ENCODE peak calls at places on chromosome 3, in seven cellular contexts. One of them, this sample, is unnamed.

GRCh38 chr3:100796556-100796955 is 87.3 kb downstream of the TFG start:
- DNase-seq in body of pancreas: no peak
- DNase-seq in fibroblast of villous mesenchyme: peak; percentile 29
- DNase-seq in tibial nerve: no peak
- DNase-seq in left lung: no peak
- DNase-seq in thoracic aorta: no peak
- DNase-seq in fibroblast of mammary gland: peak; percentile 54
- DNase-seq in this sample: no peak

GRCh38 chr3:14118400-14119165 is 6.1 kb downstream of the CHCHD4 start:
- DNase-seq in fibroblast of villous mesenchyme: peak; percentile 90
- DNase-seq in fibroblast of mammary gland: peak; percentile 67
- DNase-seq in body of pancreas: peak; percentile 66
- DNase-seq in thoracic aorta: no peak
- DNase-seq in left lung: no peak
- DNase-seq in tibial nerve: no peak
- DNase-seq in this sample: no peak

GRCh38 chr3:129330413-129330812 is 51.7 kb downstream of the HMCES start:
- DNase-seq in thoracic aorta: no peak
- DNase-seq in body of pancreas: no peak
- DNase-seq in fibroblast of villous mesenchyme: no peak
- DNase-seq in left lung: no peak
- DNase-seq in fibroblast of mammary gland: no peak
- DNase-seq in tibial nerve: no peak
- DNase-seq in this sample: no peak

GRCh38 chr3:23807161-23808015 is 1.6 kb downstream of the UBE2E1 start:
- DNase-seq in fibroblast of villous mesenchyme: peak; percentile 63
- DNase-seq in fibroblast of mammary gland: peak; percentile 47
- DNase-seq in tibial nerve: no peak
- DNase-seq in left lung: no peak
- DNase-seq in thoracic aorta: no peak
- DNase-seq in body of pancreas: no peak
- DNase-seq in this sample: peak; percentile 15

GRCh38 chr3:73408597-73408996 is 216.1 kb downstream of the PDZRN3 start:
- DNase-seq in fibroblast of villous mesenchyme: no peak
- DNase-seq in thoracic aorta: no peak
- DNase-seq in body of pancreas: no peak
- DNase-seq in tibial nerve: no peak
- DNase-seq in left lung: no peak
- DNase-seq in fibroblast of mammary gland: no peak
- DNase-seq in this sample: no peak

GRCh38 chr3:42161050-42161935 is 70.1 kb downstream of the TRAK1 start:
- DNase-seq in fibroblast of mammary gland: peak; percentile 57
- DNase-seq in body of pancreas: no peak
- DNase-seq in left lung: no peak
- DNase-seq in thoracic aorta: no peak
- DNase-seq in tibial nerve: no peak
- DNase-seq in fibroblast of villous mesenchyme: no peak
- DNase-seq in this sample: no peak

GRCh38 chr3:140359198-140359995 is 318.5 kb upstream of the TRIM42 start:
- DNase-seq in body of pancreas: no peak
- DNase-seq in fibroblast of mammary gland: no peak
- DNase-seq in fibroblast of villous mesenchyme: no peak
- DNase-seq in left lung: no peak
- DNase-seq in tibial nerve: no peak
- DNase-seq in thoracic aorta: no peak
- DNase-seq in this sample: no peak

GRCh38 chr3:124858275-124858674 is 28.9 kb downstream of the ITGB5 start:
- DNase-seq in fibroblast of mammary gland: peak; percentile 75
- DNase-seq in thoracic aorta: no peak
- DNase-seq in left lung: no peak
- DNase-seq in body of pancreas: no peak
- DNase-seq in fibroblast of villous mesenchyme: peak; percentile 63
- DNase-seq in tibial nerve: no peak
- DNase-seq in this sample: no peak

GRCh38 chr3:16277471-16277870 is 12.5 kb downstream of the OXNAD1 start:
- DNase-seq in body of pancreas: no peak
- DNase-seq in fibroblast of mammary gland: no peak
- DNase-seq in tibial nerve: no peak
- DNase-seq in left lung: no peak
- DNase-seq in thoracic aorta: no peak
- DNase-seq in fibroblast of villous mesenchyme: peak; percentile 51
- DNase-seq in this sample: no peak

GRCh38 chr3:101861978-101862421 is 12.7 kb downstream of the NFKBIZ start:
- DNase-seq in tibial nerve: no peak
- DNase-seq in thoracic aorta: no peak
- DNase-seq in body of pancreas: no peak
- DNase-seq in fibroblast of villous mesenchyme: no peak
- DNase-seq in left lung: no peak
- DNase-seq in fibroblast of mammary gland: no peak
- DNase-seq in this sample: no peak

GRCh38 chr3:55147406-55147805 is 219.5 kb upstream of the LRTM1 start:
- DNase-seq in body of pancreas: no peak
- DNase-seq in tibial nerve: no peak
- DNase-seq in thoracic aorta: no peak
- DNase-seq in fibroblast of villous mesenchyme: no peak
- DNase-seq in fibroblast of mammary gland: no peak
- DNase-seq in left lung: no peak
- DNase-seq in this sample: no peak

GRCh38 chr3:14810070-14810732 is 8.6 kb upstream of the FGD5 start:
- DNase-seq in left lung: peak; percentile 76
- DNase-seq in thoracic aorta: no peak
- DNase-seq in body of pancreas: no peak
- DNase-seq in tibial nerve: no peak
- DNase-seq in fibroblast of mammary gland: no peak
- DNase-seq in fibroblast of villous mesenchyme: no peak
- DNase-seq in this sample: peak; percentile 59

GRCh38 chr3:112074616-112075497 is 11.3 kb upstream of the C3orf52 start:
- DNase-seq in thoracic aorta: no peak
- DNase-seq in tibial nerve: no peak
- DNase-seq in fibroblast of mammary gland: peak; percentile 87
- DNase-seq in body of pancreas: peak; percentile 81
- DNase-seq in fibroblast of villous mesenchyme: peak; percentile 95
- DNase-seq in left lung: peak; percentile 83
- DNase-seq in this sample: no peak

GRCh38 chr3:194133661-194134230 is 2.2 kb upstream of the HES1 start:
- DNase-seq in left lung: peak; percentile 84
- DNase-seq in body of pancreas: peak; percentile 63
- DNase-seq in fibroblast of villous mesenchyme: peak; percentile 88
- DNase-seq in thoracic aorta: peak; percentile 56
- DNase-seq in fibroblast of mammary gland: peak; percentile 62
- DNase-seq in tibial nerve: no peak
- DNase-seq in this sample: peak; percentile 80

GRCh38 chr3:18389108-18389733 is 35.9 kb downstream of the SATB1 start:
- DNase-seq in body of pancreas: no peak
- DNase-seq in fibroblast of mammary gland: peak; percentile 24
- DNase-seq in thoracic aorta: no peak
- DNase-seq in tibial nerve: no peak
- DNase-seq in left lung: no peak
- DNase-seq in fibroblast of villous mesenchyme: peak; percentile 7
- DNase-seq in this sample: no peak

GRCh38 chr3:132641837-132642538 is 17.6 kb downstream of the ACAD11 start:
- DNase-seq in thoracic aorta: no peak
- DNase-seq in tibial nerve: no peak
- DNase-seq in fibroblast of mammary gland: peak; percentile 72
- DNase-seq in body of pancreas: no peak
- DNase-seq in fibroblast of villous mesenchyme: peak; percentile 69
- DNase-seq in left lung: no peak
- DNase-seq in this sample: no peak

GRCh38 chr3:78907367-78907766 is 860.4 kb downstream of the ROBO1 start:
- DNase-seq in left lung: no peak
- DNase-seq in thoracic aorta: no peak
- DNase-seq in body of pancreas: no peak
- DNase-seq in fibroblast of mammary gland: peak; percentile 38
- DNase-seq in fibroblast of villous mesenchyme: no peak
- DNase-seq in tibial nerve: no peak
- DNase-seq in this sample: no peak

GRCh38 chr3:20056727-20057611 is 16.7 kb downstream of the KAT2B start:
- DNase-seq in left lung: no peak
- DNase-seq in fibroblast of villous mesenchyme: peak; percentile 69
- DNase-seq in thoracic aorta: no peak
- DNase-seq in fibroblast of mammary gland: peak; percentile 96
- DNase-seq in tibial nerve: no peak
- DNase-seq in body of pancreas: no peak
- DNase-seq in this sample: no peak

GRCh38 chr3:20055020-20055775 is 15.0 kb downstream of the KAT2B start:
- DNase-seq in fibroblast of mammary gland: no peak
- DNase-seq in left lung: no peak
- DNase-seq in fibroblast of villous mesenchyme: no peak
- DNase-seq in thoracic aorta: no peak
- DNase-seq in tibial nerve: no peak
- DNase-seq in body of pancreas: no peak
- DNase-seq in this sample: no peak

GRCh38 chr3:20060924-20061323 is 20.7 kb downstream of the KAT2B start:
- DNase-seq in body of pancreas: no peak
- DNase-seq in thoracic aorta: no peak
- DNase-seq in fibroblast of mammary gland: peak; percentile 69
- DNase-seq in tibial nerve: no peak
- DNase-seq in left lung: no peak
- DNase-seq in fibroblast of villous mesenchyme: peak; percentile 74
- DNase-seq in this sample: no peak

GRCh38 chr3:20054549-20054987 is 14.3 kb downstream of the KAT2B start:
- DNase-seq in fibroblast of villous mesenchyme: peak; percentile 71
- DNase-seq in fibroblast of mammary gland: peak; percentile 96
- DNase-seq in tibial nerve: no peak
- DNase-seq in thoracic aorta: peak; percentile 45
- DNase-seq in left lung: no peak
- DNase-seq in body of pancreas: peak; percentile 84
- DNase-seq in this sample: peak; percentile 65

GRCh38 chr3:20057612-20058180 is 17.4 kb downstream of the KAT2B start:
- DNase-seq in body of pancreas: no peak
- DNase-seq in fibroblast of mammary gland: peak; percentile 30
- DNase-seq in left lung: no peak
- DNase-seq in fibroblast of villous mesenchyme: no peak
- DNase-seq in thoracic aorta: no peak
- DNase-seq in tibial nerve: no peak
- DNase-seq in this sample: no peak
- H3K4me3 ChIP-seq in body of pancreas: no peak overlapping the region
- H3K4me3 ChIP-seq in fibroblast of mammary gland: no peak overlapping the region
- H3K4me3 ChIP-seq in left lung: no peak overlapping the region
- H3K4me3 ChIP-seq in fibroblast of villous mesenchyme: no peak overlapping the region
- H3K4me3 ChIP-seq in thoracic aorta: no peak overlapping the region
- H3K4me3 ChIP-seq in tibial nerve: no peak overlapping the region
- H3K4me3 ChIP-seq in this sample: no peak overlapping the region

GRCh38 chr3:5411786-5412185 is 224.3 kb downstream of the EDEM1 start:
- DNase-seq in tibial nerve: no peak
- DNase-seq in fibroblast of villous mesenchyme: no peak
- DNase-seq in thoracic aorta: no peak
- DNase-seq in fibroblast of mammary gland: no peak
- DNase-seq in body of pancreas: peak; percentile 32
- DNase-seq in left lung: no peak
- DNase-seq in this sample: no peak
- TF ChIP-seq CTCF in tibial nerve: no peak
- TF ChIP-seq CTCF in fibroblast of villous mesenchyme: no peak
- TF ChIP-seq CTCF in thoracic aorta: no peak
- TF ChIP-seq CTCF in fibroblast of mammary gland: no peak
- TF ChIP-seq CTCF in body of pancreas: no peak
- TF ChIP-seq CTCF in left lung: no peak
- TF ChIP-seq CTCF in this sample: no peak

GRCh38 chr3:20143519-20143918 is 42.5 kb downstream of the SGO1 start:
- DNase-seq in thoracic aorta: no peak
- DNase-seq in left lung: no peak
- DNase-seq in body of pancreas: no peak
- DNase-seq in tibial nerve: no peak
- DNase-seq in fibroblast of mammary gland: no peak
- DNase-seq in fibroblast of villous mesenchyme: no peak
- DNase-seq in this sample: no peak

GRCh38 chr3:20140881-20141280 is 45.1 kb downstream of the SGO1 start:
- DNase-seq in left lung: no peak
- DNase-seq in thoracic aorta: no peak
- DNase-seq in fibroblast of mammary gland: no peak
- DNase-seq in fibroblast of villous mesenchyme: no peak
- DNase-seq in tibial nerve: no peak
- DNase-seq in body of pancreas: no peak
- DNase-seq in this sample: no peak

GRCh38 chr3:20141306-20141705 is 44.7 kb downstream of the SGO1 start:
- DNase-seq in left lung: no peak
- DNase-seq in fibroblast of mammary gland: peak; percentile 23
- DNase-seq in thoracic aorta: no peak
- DNase-seq in body of pancreas: no peak
- DNase-seq in tibial nerve: no peak
- DNase-seq in fibroblast of villous mesenchyme: no peak
- DNase-seq in this sample: no peak

GRCh38 chr3:20142517-20142916 is 43.5 kb downstream of the SGO1 start:
- DNase-seq in body of pancreas: no peak
- DNase-seq in fibroblast of villous mesenchyme: no peak
- DNase-seq in thoracic aorta: no peak
- DNase-seq in fibroblast of mammary gland: no peak
- DNase-seq in left lung: no peak
- DNase-seq in tibial nerve: no peak
- DNase-seq in this sample: no peak

DNA sequence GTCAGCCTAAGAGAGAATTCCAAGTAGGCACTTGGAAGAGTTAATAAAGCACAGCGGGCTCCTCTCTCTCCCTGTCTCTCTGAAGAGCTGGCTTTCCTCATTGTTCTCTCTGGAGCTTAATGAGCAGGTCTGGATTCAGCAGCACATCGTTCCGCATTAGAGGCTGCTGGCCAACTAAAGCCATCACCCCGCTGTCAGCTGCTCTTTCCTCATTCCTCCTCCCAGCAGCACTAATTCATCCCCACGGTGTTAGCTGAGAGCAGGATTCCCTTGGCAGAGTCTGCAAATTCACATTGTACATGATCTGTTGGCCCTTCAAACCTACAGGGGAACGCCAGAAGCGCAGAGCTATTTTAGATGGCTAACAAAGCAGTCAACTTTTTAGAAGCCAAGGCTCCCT is 44.2 kb downstream of the SGO1 start:
- DNase-seq in left lung: no peak
- DNase-seq in tibial nerve: peak; percentile 29
- DNase-seq in fibroblast of mammary gland: peak; percentile 39
- DNase-seq in body of pancreas: peak; percentile 13
- DNase-seq in fibroblast of villous mesenchyme: peak; percentile 36
- DNase-seq in thoracic aorta: no peak
- DNase-seq in this sample: peak; percentile 37
- H3K4me3 ChIP-seq in left lung: no peak overlapping the region
- H3K4me3 ChIP-seq in tibial nerve: peak overlapping the region; percentile 3
- H3K4me3 ChIP-seq in fibroblast of mammary gland: no peak overlapping the region
- H3K4me3 ChIP-seq in body of pancreas: no peak overlapping the region
- H3K4me3 ChIP-seq in fibroblast of villous mesenchyme: no peak overlapping the region
- H3K4me3 ChIP-seq in thoracic aorta: no peak overlapping the region
- H3K4me3 ChIP-seq in this sample: no peak overlapping the region

GRCh38 chr3:143134446-143134845 is 14.9 kb downstream of the CHST2 start:
- DNase-seq in fibroblast of villous mesenchyme: no peak
- DNase-seq in tibial nerve: no peak
- DNase-seq in left lung: no peak
- DNase-seq in thoracic aorta: no peak
- DNase-seq in fibroblast of mammary gland: no peak
- DNase-seq in body of pancreas: no peak
- DNase-seq in this sample: no peak

GRCh38 chr3:143138948-143139347 is 19.4 kb downstream of the CHST2 start:
- DNase-seq in left lung: no peak
- DNase-seq in tibial nerve: no peak
- DNase-seq in fibroblast of villous mesenchyme: no peak
- DNase-seq in thoracic aorta: no peak
- DNase-seq in body of pancreas: no peak
- DNase-seq in fibroblast of mammary gland: no peak
- DNase-seq in this sample: no peak

GRCh38 chr3:143137637-143138036 is 18.1 kb downstream of the CHST2 start:
- DNase-seq in tibial nerve: no peak
- DNase-seq in thoracic aorta: no peak
- DNase-seq in fibroblast of villous mesenchyme: no peak
- DNase-seq in fibroblast of mammary gland: no peak
- DNase-seq in left lung: no peak
- DNase-seq in body of pancreas: no peak
- DNase-seq in this sample: no peak

GRCh38 chr3:143132246-143132980 is 12.8 kb downstream of the CHST2 start:
- DNase-seq in fibroblast of mammary gland: no peak
- DNase-seq in thoracic aorta: no peak
- DNase-seq in body of pancreas: no peak
- DNase-seq in fibroblast of villous mesenchyme: no peak
- DNase-seq in tibial nerve: no peak
- DNase-seq in left lung: no peak
- DNase-seq in this sample: no peak

GRCh38 chr3:143135150-143135549 is 15.6 kb downstream of the CHST2 start:
- DNase-seq in thoracic aorta: no peak
- DNase-seq in tibial nerve: no peak
- DNase-seq in fibroblast of mammary gland: peak; percentile 96
- DNase-seq in body of pancreas: no peak
- DNase-seq in fibroblast of villous mesenchyme: peak; percentile 88
- DNase-seq in left lung: no peak
- DNase-seq in this sample: no peak
- TF ChIP-seq CTCF in thoracic aorta: no peak
- TF ChIP-seq CTCF in tibial nerve: no peak
- TF ChIP-seq CTCF in fibroblast of mammary gland: peak; percentile 34
- TF ChIP-seq CTCF in body of pancreas: no peak
- TF ChIP-seq CTCF in fibroblast of villous mesenchyme: no peak
- TF ChIP-seq CTCF in left lung: no peak
- TF ChIP-seq CTCF in this sample: no peak